ENCODE peak calls at places on chromosomes 3 and 15, in seven cellular contexts. One of them, this sample, is unnamed.

GRCh38 chr3:41920406-41920970 is 41.4 kb downstream of the ULK4 start:
- DNase-seq in T-helper 17 cell: no peak
- DNase-seq in stimulated activated CD4-positive, alpha-beta T cell treated with anti-CD3 and anti-CD28 coated beads, Interleukin-15, amount 100 ng/mL, for 1 hour: no peak
- DNase-seq in NCI-H748 treated with DMSO at 0.1 percent for 48 hours: no peak
- DNase-seq in HCEC 1CT: no peak
- DNase-seq in hippocampal formation: no peak
- DNase-seq in AG10803: no peak
- DNase-seq in this sample: no peak

GRCh38 chr3:184343200-184343876 is 5.9 kb downstream of the FAM131A start:
- DNase-seq in HCEC 1CT: no peak
- DNase-seq in NCI-H748 treated with DMSO at 0.1 percent for 48 hours: no peak
- DNase-seq in T-helper 17 cell: no peak
- DNase-seq in stimulated activated CD4-positive, alpha-beta T cell treated with anti-CD3 and anti-CD28 coated beads, Interleukin-15, amount 100 ng/mL, for 1 hour: no peak
- DNase-seq in AG10803: no peak
- DNase-seq in hippocampal formation: no peak
- DNase-seq in this sample: no peak

GRCh38 chr3:146590521-146590920 is 14.6 kb downstream of the PLSCR5 start:
- DNase-seq in hippocampal formation: no peak
- DNase-seq in HCEC 1CT: peak; percentile 18
- DNase-seq in stimulated activated CD4-positive, alpha-beta T cell treated with anti-CD3 and anti-CD28 coated beads, Interleukin-15, amount 100 ng/mL, for 1 hour: no peak
- DNase-seq in AG10803: peak; percentile 14
- DNase-seq in T-helper 17 cell: no peak
- DNase-seq in NCI-H748 treated with DMSO at 0.1 percent for 48 hours: no peak
- DNase-seq in this sample: no peak

GRCh38 chr3:144557515-144557914 is 585.9 kb downstream of the DIPK2A start:
- DNase-seq in AG10803: no peak
- DNase-seq in HCEC 1CT: no peak
- DNase-seq in T-helper 17 cell: no peak
- DNase-seq in stimulated activated CD4-positive, alpha-beta T cell treated with anti-CD3 and anti-CD28 coated beads, Interleukin-15, amount 100 ng/mL, for 1 hour: no peak
- DNase-seq in NCI-H748 treated with DMSO at 0.1 percent for 48 hours: no peak
- DNase-seq in hippocampal formation: no peak
- DNase-seq in this sample: no peak

GRCh38 chr3:3589715-3590130 is 209.5 kb upstream of the LRRN1 start:
- DNase-seq in stimulated activated CD4-positive, alpha-beta T cell treated with anti-CD3 and anti-CD28 coated beads, Interleukin-15, amount 100 ng/mL, for 1 hour: no peak
- DNase-seq in NCI-H748 treated with DMSO at 0.1 percent for 48 hours: no peak
- DNase-seq in hippocampal formation: no peak
- DNase-seq in AG10803: no peak
- DNase-seq in T-helper 17 cell: no peak
- DNase-seq in HCEC 1CT: no peak
- DNase-seq in this sample: no peak

GRCh38 chr3:61030469-61031035 is 220.7 kb downstream of the FHIT start:
- DNase-seq in AG10803: no peak
- DNase-seq in NCI-H748 treated with DMSO at 0.1 percent for 48 hours: no peak
- DNase-seq in stimulated activated CD4-positive, alpha-beta T cell treated with anti-CD3 and anti-CD28 coated beads, Interleukin-15, amount 100 ng/mL, for 1 hour: no peak
- DNase-seq in hippocampal formation: no peak
- DNase-seq in HCEC 1CT: no peak
- DNase-seq in T-helper 17 cell: no peak
- DNase-seq in this sample: no peak

GRCh38 chr15:69685524-69686452 is 233.2 kb downstream of the RPLP1 start:
- DNase-seq in AG10803: no peak
- DNase-seq in T-helper 17 cell: no peak
- DNase-seq in hippocampal formation: no peak
- DNase-seq in NCI-H748 treated with DMSO at 0.1 percent for 48 hours: peak; percentile 78
- DNase-seq in stimulated activated CD4-positive, alpha-beta T cell treated with anti-CD3 and anti-CD28 coated beads, Interleukin-15, amount 100 ng/mL, for 1 hour: no peak
- DNase-seq in HCEC 1CT: no peak
- DNase-seq in this sample: no peak

GRCh38 chr15:62474021-62474770 is 309.1 kb upstream of the C2CD4B start:
- DNase-seq in stimulated activated CD4-positive, alpha-beta T cell treated with anti-CD3 and anti-CD28 coated beads, Interleukin-15, amount 100 ng/mL, for 1 hour: no peak
- DNase-seq in AG10803: no peak
- DNase-seq in HCEC 1CT: no peak
- DNase-seq in NCI-H748 treated with DMSO at 0.1 percent for 48 hours: no peak
- DNase-seq in hippocampal formation: no peak
- DNase-seq in T-helper 17 cell: no peak
- DNase-seq in this sample: no peak

GRCh38 chr15:64776402-64776786 is 1.0 kb upstream of the RBPMS2 start:
- DNase-seq in HCEC 1CT: no peak
- DNase-seq in T-helper 17 cell: no peak
- DNase-seq in AG10803: no peak
- DNase-seq in NCI-H748 treated with DMSO at 0.1 percent for 48 hours: no peak
- DNase-seq in hippocampal formation: no peak
- DNase-seq in stimulated activated CD4-positive, alpha-beta T cell treated with anti-CD3 and anti-CD28 coated beads, Interleukin-15, amount 100 ng/mL, for 1 hour: no peak
- DNase-seq in this sample: no peak

GRCh38 chr15:69193948-69194827 is 33.8 kb downstream of the GLCE start:
- DNase-seq in HCEC 1CT: peak; percentile 55
- DNase-seq in NCI-H748 treated with DMSO at 0.1 percent for 48 hours: no peak
- DNase-seq in stimulated activated CD4-positive, alpha-beta T cell treated with anti-CD3 and anti-CD28 coated beads, Interleukin-15, amount 100 ng/mL, for 1 hour: no peak
- DNase-seq in hippocampal formation: no peak
- DNase-seq in T-helper 17 cell: no peak
- DNase-seq in AG10803: peak; percentile 34
- DNase-seq in this sample: no peak

GRCh38 chr3:54856271-54856670 is 71.6 kb downstream of the LRTM1 start:
- DNase-seq in AG10803: no peak
- DNase-seq in NCI-H748 treated with DMSO at 0.1 percent for 48 hours: no peak
- DNase-seq in hippocampal formation: no peak
- DNase-seq in T-helper 17 cell: no peak
- DNase-seq in HCEC 1CT: no peak
- DNase-seq in stimulated activated CD4-positive, alpha-beta T cell treated with anti-CD3 and anti-CD28 coated beads, Interleukin-15, amount 100 ng/mL, for 1 hour: no peak
- DNase-seq in this sample: no peak

GRCh38 chr15:23629234-23629805 is 18.3 kb downstream of the MAGEL2 start:
- DNase-seq in NCI-H748 treated with DMSO at 0.1 percent for 48 hours: peak; percentile 34
- DNase-seq in HCEC 1CT: no peak
- DNase-seq in hippocampal formation: no peak
- DNase-seq in stimulated activated CD4-positive, alpha-beta T cell treated with anti-CD3 and anti-CD28 coated beads, Interleukin-15, amount 100 ng/mL, for 1 hour: no peak
- DNase-seq in T-helper 17 cell: no peak
- DNase-seq in AG10803: peak; percentile 11
- DNase-seq in this sample: no peak

GRCh38 chr15:53072077-53072476 is 281.9 kb upstream of the ONECUT1 start:
- DNase-seq in stimulated activated CD4-positive, alpha-beta T cell treated with anti-CD3 and anti-CD28 coated beads, Interleukin-15, amount 100 ng/mL, for 1 hour: no peak
- DNase-seq in HCEC 1CT: peak; percentile 55
- DNase-seq in AG10803: peak; percentile 6
- DNase-seq in T-helper 17 cell: no peak
- DNase-seq in NCI-H748 treated with DMSO at 0.1 percent for 48 hours: no peak
- DNase-seq in hippocampal formation: no peak
- DNase-seq in this sample: no peak

GRCh38 chr3:124818398-124819150 is 68.6 kb downstream of the ITGB5 start:
- DNase-seq in hippocampal formation: no peak
- DNase-seq in NCI-H748 treated with DMSO at 0.1 percent for 48 hours: no peak
- DNase-seq in AG10803: peak; percentile 69
- DNase-seq in HCEC 1CT: peak; percentile 58
- DNase-seq in stimulated activated CD4-positive, alpha-beta T cell treated with anti-CD3 and anti-CD28 coated beads, Interleukin-15, amount 100 ng/mL, for 1 hour: no peak
- DNase-seq in T-helper 17 cell: no peak
- DNase-seq in this sample: no peak

GRCh38 chr15:77507151-77507847 is 86.6 kb downstream of the HMG20A start:
- DNase-seq in hippocampal formation: peak; percentile 45
- DNase-seq in NCI-H748 treated with DMSO at 0.1 percent for 48 hours: no peak
- DNase-seq in T-helper 17 cell: no peak
- DNase-seq in HCEC 1CT: no peak
- DNase-seq in AG10803: no peak
- DNase-seq in stimulated activated CD4-positive, alpha-beta T cell treated with anti-CD3 and anti-CD28 coated beads, Interleukin-15, amount 100 ng/mL, for 1 hour: no peak
- DNase-seq in this sample: no peak

GRCh38 chr15:96340611-96341464 is 10.3 kb downstream of the NR2F2 start:
- DNase-seq in HCEC 1CT: peak; percentile 69
- DNase-seq in T-helper 17 cell: no peak
- DNase-seq in AG10803: peak; percentile 66
- DNase-seq in NCI-H748 treated with DMSO at 0.1 percent for 48 hours: peak; percentile 13
- DNase-seq in hippocampal formation: peak; percentile 48
- DNase-seq in stimulated activated CD4-positive, alpha-beta T cell treated with anti-CD3 and anti-CD28 coated beads, Interleukin-15, amount 100 ng/mL, for 1 hour: no peak
- DNase-seq in this sample: no peak

GRCh38 chr15:25886498-25887140 is 23.5 kb upstream of the ATP10A start:
- DNase-seq in HCEC 1CT: no peak
- DNase-seq in hippocampal formation: no peak
- DNase-seq in T-helper 17 cell: no peak
- DNase-seq in NCI-H748 treated with DMSO at 0.1 percent for 48 hours: no peak
- DNase-seq in AG10803: no peak
- DNase-seq in stimulated activated CD4-positive, alpha-beta T cell treated with anti-CD3 and anti-CD28 coated beads, Interleukin-15, amount 100 ng/mL, for 1 hour: no peak
- DNase-seq in this sample: no peak

GRCh38 chr15:75694241-75695182 is 18.1 kb downstream of the CSPG4 start:
- DNase-seq in AG10803: peak; percentile 97
- DNase-seq in HCEC 1CT: peak; percentile 98
- DNase-seq in T-helper 17 cell: no peak
- DNase-seq in hippocampal formation: peak; percentile 35
- DNase-seq in NCI-H748 treated with DMSO at 0.1 percent for 48 hours: no peak
- DNase-seq in stimulated activated CD4-positive, alpha-beta T cell treated with anti-CD3 and anti-CD28 coated beads, Interleukin-15, amount 100 ng/mL, for 1 hour: no peak
- DNase-seq in this sample: no peak

GRCh38 chr3:196624008-196624790 is 15.3 kb upstream of the NRROS start:
- DNase-seq in T-helper 17 cell: no peak
- DNase-seq in hippocampal formation: no peak
- DNase-seq in HCEC 1CT: no peak
- DNase-seq in stimulated activated CD4-positive, alpha-beta T cell treated with anti-CD3 and anti-CD28 coated beads, Interleukin-15, amount 100 ng/mL, for 1 hour: no peak
- DNase-seq in NCI-H748 treated with DMSO at 0.1 percent for 48 hours: no peak
- DNase-seq in AG10803: no peak
- DNase-seq in this sample: peak; percentile 61

GRCh38 chr3:169813757-169814517 is 1.2 kb upstream of the LRRC34 start:
- DNase-seq in NCI-H748 treated with DMSO at 0.1 percent for 48 hours: peak; percentile 33
- DNase-seq in HCEC 1CT: no peak
- DNase-seq in AG10803: no peak
- DNase-seq in hippocampal formation: no peak
- DNase-seq in T-helper 17 cell: peak; percentile 64
- DNase-seq in stimulated activated CD4-positive, alpha-beta T cell treated with anti-CD3 and anti-CD28 coated beads, Interleukin-15, amount 100 ng/mL, for 1 hour: peak; percentile 50
- DNase-seq in this sample: peak; percentile 64

GRCh38 chr3:16508591-16508995 is 4.9 kb downstream of the RFTN1 start:
- DNase-seq in T-helper 17 cell: no peak
- DNase-seq in AG10803: peak; percentile 71
- DNase-seq in hippocampal formation: no peak
- DNase-seq in NCI-H748 treated with DMSO at 0.1 percent for 48 hours: no peak
- DNase-seq in HCEC 1CT: no peak
- DNase-seq in stimulated activated CD4-positive, alpha-beta T cell treated with anti-CD3 and anti-CD28 coated beads, Interleukin-15, amount 100 ng/mL, for 1 hour: no peak
- DNase-seq in this sample: no peak

GRCh38 chr3:86951343-86951742 is 39.6 kb downstream of the VGLL3 start:
- DNase-seq in HCEC 1CT: peak; percentile 83
- DNase-seq in stimulated activated CD4-positive, alpha-beta T cell treated with anti-CD3 and anti-CD28 coated beads, Interleukin-15, amount 100 ng/mL, for 1 hour: no peak
- DNase-seq in AG10803: peak; percentile 59
- DNase-seq in T-helper 17 cell: no peak
- DNase-seq in NCI-H748 treated with DMSO at 0.1 percent for 48 hours: no peak
- DNase-seq in hippocampal formation: no peak
- DNase-seq in this sample: no peak

GRCh38 chr3:135242285-135242684 is 447.2 kb downstream of the EPHB1 start:
- DNase-seq in AG10803: no peak
- DNase-seq in stimulated activated CD4-positive, alpha-beta T cell treated with anti-CD3 and anti-CD28 coated beads, Interleukin-15, amount 100 ng/mL, for 1 hour: no peak
- DNase-seq in NCI-H748 treated with DMSO at 0.1 percent for 48 hours: no peak
- DNase-seq in HCEC 1CT: no peak
- DNase-seq in T-helper 17 cell: no peak
- DNase-seq in hippocampal formation: no peak
- DNase-seq in this sample: no peak

GRCh38 chr3:127408684-127409420 is 121.0 kb upstream of the PRR20G start:
- DNase-seq in HCEC 1CT: no peak
- DNase-seq in AG10803: no peak
- DNase-seq in stimulated activated CD4-positive, alpha-beta T cell treated with anti-CD3 and anti-CD28 coated beads, Interleukin-15, amount 100 ng/mL, for 1 hour: no peak
- DNase-seq in hippocampal formation: no peak
- DNase-seq in T-helper 17 cell: no peak
- DNase-seq in NCI-H748 treated with DMSO at 0.1 percent for 48 hours: no peak
- DNase-seq in this sample: no peak

GRCh38 chr15:90142216-90143175 is 40.2 kb upstream of the IDH2 start:
- DNase-seq in stimulated activated CD4-positive, alpha-beta T cell treated with anti-CD3 and anti-CD28 coated beads, Interleukin-15, amount 100 ng/mL, for 1 hour: peak; percentile 21
- DNase-seq in HCEC 1CT: no peak
- DNase-seq in AG10803: no peak
- DNase-seq in NCI-H748 treated with DMSO at 0.1 percent for 48 hours: no peak
- DNase-seq in hippocampal formation: no peak
- DNase-seq in T-helper 17 cell: peak; percentile 36
- DNase-seq in this sample: no peak

GRCh38 chr3:27391796-27392195 is 22.6 kb upstream of the NEK10 start:
- DNase-seq in stimulated activated CD4-positive, alpha-beta T cell treated with anti-CD3 and anti-CD28 coated beads, Interleukin-15, amount 100 ng/mL, for 1 hour: no peak
- DNase-seq in T-helper 17 cell: no peak
- DNase-seq in AG10803: no peak
- DNase-seq in hippocampal formation: no peak
- DNase-seq in NCI-H748 treated with DMSO at 0.1 percent for 48 hours: no peak
- DNase-seq in HCEC 1CT: peak; percentile 30
- DNase-seq in this sample: no peak

GRCh38 chr15:78033864-78034263 is 43.6 kb downstream of the TBC1D2B start:
- DNase-seq in hippocampal formation: no peak
- DNase-seq in stimulated activated CD4-positive, alpha-beta T cell treated with anti-CD3 and anti-CD28 coated beads, Interleukin-15, amount 100 ng/mL, for 1 hour: no peak
- DNase-seq in AG10803: no peak
- DNase-seq in T-helper 17 cell: peak; percentile 59
- DNase-seq in HCEC 1CT: no peak
- DNase-seq in NCI-H748 treated with DMSO at 0.1 percent for 48 hours: peak; percentile 59
- DNase-seq in this sample: no peak

GRCh38 chr15:50148362-50148963 is 29.4 kb upstream of the ATP8B4 start:
- DNase-seq in AG10803: peak; percentile 69
- DNase-seq in T-helper 17 cell: no peak
- DNase-seq in NCI-H748 treated with DMSO at 0.1 percent for 48 hours: no peak
- DNase-seq in HCEC 1CT: peak; percentile 58
- DNase-seq in hippocampal formation: no peak
- DNase-seq in stimulated activated CD4-positive, alpha-beta T cell treated with anti-CD3 and anti-CD28 coated beads, Interleukin-15, amount 100 ng/mL, for 1 hour: no peak
- DNase-seq in this sample: no peak

GRCh38 chr15:80811781-80812180 is 32.6 kb downstream of the CEMIP start:
- DNase-seq in T-helper 17 cell: no peak
- DNase-seq in NCI-H748 treated with DMSO at 0.1 percent for 48 hours: no peak
- DNase-seq in AG10803: no peak
- DNase-seq in hippocampal formation: no peak
- DNase-seq in HCEC 1CT: no peak
- DNase-seq in stimulated activated CD4-positive, alpha-beta T cell treated with anti-CD3 and anti-CD28 coated beads, Interleukin-15, amount 100 ng/mL, for 1 hour: no peak
- DNase-seq in this sample: no peak

GRCh38 chr3:66722675-66723074 is 221.9 kb upstream of the LRIG1 start:
- DNase-seq in NCI-H748 treated with DMSO at 0.1 percent for 48 hours: no peak
- DNase-seq in hippocampal formation: no peak
- DNase-seq in T-helper 17 cell: no peak
- DNase-seq in stimulated activated CD4-positive, alpha-beta T cell treated with anti-CD3 and anti-CD28 coated beads, Interleukin-15, amount 100 ng/mL, for 1 hour: no peak
- DNase-seq in HCEC 1CT: peak; percentile 96
- DNase-seq in AG10803: peak; percentile 77
- DNase-seq in this sample: no peak

GRCh38 chr15:44144992-44145391 is 50.1 kb downstream of the FRMD5 start:
- DNase-seq in stimulated activated CD4-positive, alpha-beta T cell treated with anti-CD3 and anti-CD28 coated beads, Interleukin-15, amount 100 ng/mL, for 1 hour: no peak
- DNase-seq in hippocampal formation: no peak
- DNase-seq in T-helper 17 cell: no peak
- DNase-seq in NCI-H748 treated with DMSO at 0.1 percent for 48 hours: no peak
- DNase-seq in HCEC 1CT: no peak
- DNase-seq in AG10803: no peak
- DNase-seq in this sample: no peak

GRCh38 chr3:197445886-197446631 is 109.7 kb downstream of the BDH1 start:
- DNase-seq in stimulated activated CD4-positive, alpha-beta T cell treated with anti-CD3 and anti-CD28 coated beads, Interleukin-15, amount 100 ng/mL, for 1 hour: no peak
- DNase-seq in T-helper 17 cell: no peak
- DNase-seq in AG10803: no peak
- DNase-seq in NCI-H748 treated with DMSO at 0.1 percent for 48 hours: no peak
- DNase-seq in hippocampal formation: no peak
- DNase-seq in HCEC 1CT: no peak
- DNase-seq in this sample: no peak

GRCh38 chr3:192915306-192915705 is 2.4 kb downstream of the MB21D2 start:
- DNase-seq in hippocampal formation: peak; percentile 16
- DNase-seq in T-helper 17 cell: no peak
- DNase-seq in NCI-H748 treated with DMSO at 0.1 percent for 48 hours: peak; percentile 27
- DNase-seq in HCEC 1CT: peak; percentile 57
- DNase-seq in AG10803: peak; percentile 68
- DNase-seq in stimulated activated CD4-positive, alpha-beta T cell treated with anti-CD3 and anti-CD28 coated beads, Interleukin-15, amount 100 ng/mL, for 1 hour: no peak
- DNase-seq in this sample: no peak

GRCh38 chr3:61707492-61707891 is 146.1 kb downstream of the PTPRG start:
- DNase-seq in HCEC 1CT: no peak
- DNase-seq in stimulated activated CD4-positive, alpha-beta T cell treated with anti-CD3 and anti-CD28 coated beads, Interleukin-15, amount 100 ng/mL, for 1 hour: no peak
- DNase-seq in NCI-H748 treated with DMSO at 0.1 percent for 48 hours: no peak
- DNase-seq in hippocampal formation: no peak
- DNase-seq in T-helper 17 cell: no peak
- DNase-seq in AG10803: no peak
- DNase-seq in this sample: no peak

GRCh38 chr15:55789066-55789660 is 46.2 kb upstream of the PRTG start:
- DNase-seq in NCI-H748 treated with DMSO at 0.1 percent for 48 hours: no peak
- DNase-seq in hippocampal formation: no peak
- DNase-seq in T-helper 17 cell: peak; percentile 41
- DNase-seq in AG10803: no peak
- DNase-seq in stimulated activated CD4-positive, alpha-beta T cell treated with anti-CD3 and anti-CD28 coated beads, Interleukin-15, amount 100 ng/mL, for 1 hour: peak; percentile 6
- DNase-seq in HCEC 1CT: no peak
- DNase-seq in this sample: no peak

GRCh38 chr15:42094512-42094963 is at the start of gene PLA2G4D:
- DNase-seq in AG10803: no peak
- DNase-seq in HCEC 1CT: no peak
- DNase-seq in stimulated activated CD4-positive, alpha-beta T cell treated with anti-CD3 and anti-CD28 coated beads, Interleukin-15, amount 100 ng/mL, for 1 hour: no peak
- DNase-seq in T-helper 17 cell: no peak
- DNase-seq in NCI-H748 treated with DMSO at 0.1 percent for 48 hours: no peak
- DNase-seq in hippocampal formation: no peak
- DNase-seq in this sample: no peak

GRCh38 chr15:75590239-75590638 is 11.1 kb upstream of the PTPN9 start:
- DNase-seq in HCEC 1CT: no peak
- DNase-seq in T-helper 17 cell: no peak
- DNase-seq in hippocampal formation: no peak
- DNase-seq in stimulated activated CD4-positive, alpha-beta T cell treated with anti-CD3 and anti-CD28 coated beads, Interleukin-15, amount 100 ng/mL, for 1 hour: no peak
- DNase-seq in AG10803: no peak
- DNase-seq in NCI-H748 treated with DMSO at 0.1 percent for 48 hours: no peak
- DNase-seq in this sample: no peak

GRCh38 chr15:60699845-60700244 is 220.9 kb upstream of the ICE2 start:
- DNase-seq in stimulated activated CD4-positive, alpha-beta T cell treated with anti-CD3 and anti-CD28 coated beads, Interleukin-15, amount 100 ng/mL, for 1 hour: no peak
- DNase-seq in NCI-H748 treated with DMSO at 0.1 percent for 48 hours: no peak
- DNase-seq in T-helper 17 cell: no peak
- DNase-seq in HCEC 1CT: no peak
- DNase-seq in hippocampal formation: no peak
- DNase-seq in AG10803: no peak
- DNase-seq in this sample: no peak

This sample was measured in memory B cell.